ENCODE peak calls at places on chromosomes 11 and 22, in ten cellular contexts. B is esophagus squamous epithelium, P is iPS DF 6.9, Z is DND-41, I is lower lobe of right lung, F is colonic mucosa, X is astrocyte, M is heart right ventricle, H is OCI-LY7, U is GM23248. J is an unnamed sample. For H3K4me1 and H3K9me3, the result is how much of the 10 kb centered on the place peaks cover.

GRCh38 chr11:123239371-123240150 is 44.5 kb upstream of the CLMP start:
- DNase-seq in B (no peak), P (no peak), Z (no peak), I (no peak), F (no peak), X (peak), M (no peak), H (no peak), U (peak), J (no peak)

GRCh38 chr11:20021212-20021611 is 139.1 kb downstream of the DBX1 start:
- DNase-seq in B (no peak), P (no peak), Z (no peak), I (no peak), F (no peak), X (no peak), M (no peak), H (no peak), U (no peak), J (no peak)

GRCh38 chr11:72202571-72202970 is 10.6 kb downstream of the FOLR1 start:
- DNase-seq in B (no peak), P (no peak), Z (no peak), I (no peak), F (no peak), X (no peak), M (no peak), H (no peak), U (no peak), J (no peak)

GRCh38 chr22:38148252-38148651 is 33.4 kb downstream of the PLA2G6 start:
- DNase-seq in B (no peak), P (no peak), Z (no peak), I (no peak), F (no peak), X (peak), M (no peak), H (no peak), U (peak), J (peak)

GRCh38 chr22:48489551-48490512 is 1337.8 kb downstream of the BRD1 start:
- DNase-seq in B (no peak), P (no peak), Z (no peak), I (no peak), F (no peak), X (peak), M (no peak), H (no peak), U (peak), J (no peak)

GRCh38 chr11:110430267-110431211 is 791 bp downstream of the FDX1 start:
- DNase-seq in B (no peak), P (no peak), Z (peak), I (no peak), F (peak), X (peak), M (peak), H (peak), U (peak), J (no peak)

GRCh38 chr22:30602049-30602448 is 4.9 kb upstream of the TCN2 start:
- DNase-seq in B (no peak), P (no peak), Z (no peak), I (no peak), F (peak), X (peak), M (no peak), H (peak), U (peak), J (no peak)

GRCh38 chr11:17793642-17794170 is 59.1 kb downstream of the KCNC1 start:
- DNase-seq in B (no peak), P (no peak), Z (no peak), I (no peak), F (no peak), X (no peak), M (no peak), H (no peak), U (no peak), J (no peak)

GRCh38 chr11:94183886-94184264 is 55.2 kb downstream of the PANX1 start:
- DNase-seq in B (no peak), P (peak), Z (no peak), I (peak), F (peak), X (peak), M (peak), H (peak), U (peak), J (peak)

GRCh38 chr11:47127213-47127612 is 49.5 kb downstream of the ARFGAP2 start:
- DNase-seq in B (no peak), P (no peak), Z (no peak), I (no peak), F (no peak), X (no peak), M (no peak), H (no peak), U (no peak), J (no peak)

GRCh38 chr11:43217856-43218255 is 93.9 kb upstream of the API5 start:
- DNase-seq in B (no peak), P (no peak), Z (no peak), I (no peak), F (no peak), X (no peak), M (no peak), H (no peak), U (no peak), J (no peak)

GRCh38 chr22:27454807-27455450 is 346.6 kb downstream of the MN1 start:
- DNase-seq in B (no peak), P (no peak), Z (no peak), I (no peak), F (no peak), X (no peak), M (no peak), H (no peak), U (no peak), J (no peak)

GRCh38 chr22:20636075-20636812 is 128.8 kb downstream of the MED15 start:
- DNase-seq in B (no peak), P (no peak), Z (no peak), I (no peak), F (no peak), X (no peak), M (no peak), H (no peak), U (no peak), J (no peak)

GRCh38 chr11:118342503-118343161 is at the start of gene CD3D:
- DNase-seq in B (no peak), P (no peak), Z (peak), I (no peak), F (no peak), X (no peak), M (no peak), H (no peak), U (no peak), J (no peak)

GRCh38 chr22:49119551-49119952 is 708.1 kb downstream of the BRD1 start:
- DNase-seq in B (no peak), P (no peak), Z (no peak), I (no peak), F (no peak), X (no peak), M (peak), H (no peak), U (no peak), J (peak)

GRCh38 chr11:19245351-19245750 is 4.6 kb upstream of the E2F8 start:
- DNase-seq in B (no peak), P (no peak), Z (no peak), I (no peak), F (no peak), X (no peak), M (no peak), H (no peak), U (no peak), J (no peak)

GRCh38 chr11:77557553-77557952 is 32.2 kb upstream of the AQP11 start:
- DNase-seq in B (no peak), P (peak), Z (no peak), I (no peak), F (peak), X (peak), M (no peak), H (no peak), U (peak), J (no peak)

GRCh38 chr22:48869788-48870187 is 957.9 kb downstream of the BRD1 start:
- DNase-seq in B (no peak), P (no peak), Z (no peak), I (no peak), F (no peak), X (no peak), M (no peak), H (no peak), U (no peak), J (no peak)

GRCh38 chr11:86091566-86091965 is 22.7 kb upstream of the PICALM start:
- DNase-seq in B (no peak), P (no peak), Z (no peak), I (no peak), F (no peak), X (peak), M (no peak), H (no peak), U (peak), J (no peak)

GRCh38 chr11:83033972-83034672 is 37.6 kb downstream of the RAB30 start:
- DNase-seq in B (no peak), P (no peak), Z (no peak), I (no peak), F (peak), X (peak), M (peak), H (no peak), U (peak), J (peak)

GRCh38 chr11:125170406-125171031 is 6.0 kb downstream of the PKNOX2 start:
- DNase-seq in B (no peak), P (no peak), Z (no peak), I (no peak), F (no peak), X (peak), M (peak), H (no peak), U (peak), J (peak)

GRCh38 chr11:35632301-35632700 is 14.0 kb downstream of the FJX1 start:
- DNase-seq in B (no peak), P (no peak), Z (no peak), I (no peak), F (no peak), X (peak), M (no peak), H (no peak), U (peak), J (no peak)

GRCh38 chr11:77542296-77542695 is 47.5 kb upstream of the AQP11 start:
- DNase-seq in B (no peak), P (no peak), Z (no peak), I (no peak), F (no peak), X (peak), M (no peak), H (no peak), U (peak), J (no peak)

GRCh38 chr11:100681064-100681502 is 6.0 kb upstream of the ARHGAP42 start:
- DNase-seq in B (no peak), P (no peak), Z (peak), I (peak), F (peak), X (peak), M (peak), H (peak), U (no peak), J (peak)

GRCh38 chr11:1820463-1821325 is 14.1 kb upstream of the SYT8 start:
- DNase-seq in B (no peak), P (no peak), Z (no peak), I (no peak), F (no peak), X (peak), M (no peak), H (no peak), U (peak), J (no peak)

GRCh38 chr11:14261094-14261493 is 97.9 kb downstream of the RRAS2 start:
- DNase-seq in B (no peak), P (no peak), Z (no peak), I (no peak), F (no peak), X (no peak), M (no peak), H (no peak), U (no peak), J (no peak)

GRCh38 chr22:29109853-29110252 is 37.0 kb downstream of the KREMEN1 start:
- DNase-seq in B (no peak), P (no peak), Z (no peak), I (no peak), F (no peak), X (no peak), M (no peak), H (no peak), U (no peak), J (no peak)

GRCh38 chr11:125075242-125075625 is 12.1 kb downstream of the SLC37A2 start:
- DNase-seq in B (no peak), P (no peak), Z (no peak), I (no peak), F (no peak), X (no peak), M (no peak), H (no peak), U (no peak), J (no peak)

GRCh38 chr11:127825185-127825584 is 762.2 kb downstream of the ETS1 start:
- DNase-seq in B (no peak), P (no peak), Z (no peak), I (no peak), F (no peak), X (no peak), M (no peak), H (no peak), U (no peak), J (no peak)

GRCh38 chr11:116644948-116645305 is 127.9 kb downstream of the BUD13 start:
- DNase-seq in B (no peak), P (peak), Z (no peak), I (no peak), F (peak), X (no peak), M (no peak), H (no peak), U (no peak), J (no peak)

GRCh38 chr11:78860720-78861422 is 286.2 kb upstream of the NARS2 start:
- DNase-seq in B (no peak), P (no peak), Z (peak), I (no peak), F (no peak), X (no peak), M (peak), H (no peak), U (peak), J (no peak)

GRCh38 chr11:18312012-18312411 is 9.9 kb downstream of the HPS5 start:
- DNase-seq in B (no peak), P (no peak), Z (no peak), I (no peak), F (no peak), X (peak), M (no peak), H (no peak), U (peak), J (no peak)

GRCh38 chr11:131186629-131187075 is 183.8 kb upstream of the NTM start:
- DNase-seq in B (no peak), P (no peak), Z (no peak), I (no peak), F (no peak), X (no peak), M (no peak), H (no peak), U (peak), J (no peak)

GRCh38 chr11:59918987-59919589 is 19.1 kb upstream of the OOSP1 start:
- DNase-seq in B (no peak), P (peak), Z (peak), I (no peak), F (peak), X (peak), M (no peak), H (peak), U (peak), J (no peak)

GRCh38 chr22:28967163-28967562 is 83.8 kb downstream of the ZNRF3 start:
- DNase-seq in B (no peak), P (no peak), Z (no peak), I (no peak), F (no peak), X (no peak), M (no peak), H (no peak), U (no peak), J (no peak)

GRCh38 chr22:44577391-44578114 is 79.5 kb upstream of the RTL6 start:
- DNase-seq in B (no peak), P (no peak), Z (no peak), I (peak), F (no peak), X (no peak), M (no peak), H (no peak), U (no peak), J (no peak)

GRCh38 chr11:537622-538430 is 499 bp downstream of the LRRC56 start:
- DNase-seq in B (no peak), P (no peak), Z (no peak), I (no peak), F (no peak), X (no peak), M (no peak), H (no peak), U (no peak), J (no peak)
- H3K4me3 ChIP-seq in B (peak), P (peak), Z (no peak), I (peak), F (peak), X (peak), M (peak), H (peak), U (peak), J (no peak)

GRCh38 chr11:45879803-45880685 is 5.4 kb upstream of the MAPK8IP1 start:
- DNase-seq in B (no peak), P (no peak), Z (no peak), I (no peak), F (no peak), X (peak), M (no peak), H (no peak), U (peak), J (no peak)
- H3K4me1 ChIP-seq in B (under half), P (under half), Z (under half), I (under half), F (under half), X (under half), M (under half), H (under half), U (under half), J (under half)

DNA sequence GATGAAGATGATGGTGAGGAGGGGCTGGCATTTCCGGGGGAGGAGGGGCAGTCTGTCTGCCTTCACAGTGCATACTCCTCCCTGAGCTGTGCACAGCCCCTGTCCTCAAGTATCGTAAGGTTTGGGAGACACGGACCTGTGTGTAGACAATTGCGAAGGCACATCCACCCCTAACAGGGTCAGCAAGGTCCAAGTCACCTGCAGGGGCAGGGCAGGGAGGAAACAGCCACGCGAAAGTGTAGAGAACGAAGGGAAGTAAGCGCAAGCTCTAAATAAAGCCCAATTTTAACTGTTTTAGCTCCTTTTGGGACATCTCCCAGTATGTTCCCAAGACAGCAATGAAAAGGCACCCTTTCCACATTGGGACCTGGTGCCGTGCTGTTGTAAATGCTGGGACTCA is 448.2 kb downstream of the TBC1D22A start:
- DNase-seq in B (no peak), P (no peak), Z (no peak), I (no peak), F (peak), X (no peak), M (no peak), H (no peak), U (no peak), J (no peak)
- H3K9me3 ChIP-seq in B (under half), P (under half), Z (under half), I (under half), F (under half), X (under half), M (under half), H (under half), U (under half), J (under half)

GRCh38 chr11:64887757-64888405 is 9.5 kb upstream of the EHD1 start:
- DNase-seq in B (no peak), P (peak), Z (peak), I (peak), F (peak), X (no peak), M (peak), H (peak), U (peak), J (peak)

GRCh38 chr11:64888406-64888757 is 10.0 kb upstream of the EHD1 start:
- DNase-seq in B (no peak), P (no peak), Z (no peak), I (no peak), F (no peak), X (no peak), M (no peak), H (no peak), U (no peak), J (peak)

GRCh38 chr11:64885367-64886286 is 7.2 kb upstream of the EHD1 start:
- DNase-seq in B (no peak), P (no peak), Z (no peak), I (no peak), F (peak), X (peak), M (no peak), H (no peak), U (peak), J (no peak)

GRCh38 chr11:64888761-64889511 is 10.5 kb upstream of the EHD1 start:
- DNase-seq in B (no peak), P (no peak), Z (no peak), I (no peak), F (peak), X (no peak), M (no peak), H (no peak), U (no peak), J (no peak)

DNA sequence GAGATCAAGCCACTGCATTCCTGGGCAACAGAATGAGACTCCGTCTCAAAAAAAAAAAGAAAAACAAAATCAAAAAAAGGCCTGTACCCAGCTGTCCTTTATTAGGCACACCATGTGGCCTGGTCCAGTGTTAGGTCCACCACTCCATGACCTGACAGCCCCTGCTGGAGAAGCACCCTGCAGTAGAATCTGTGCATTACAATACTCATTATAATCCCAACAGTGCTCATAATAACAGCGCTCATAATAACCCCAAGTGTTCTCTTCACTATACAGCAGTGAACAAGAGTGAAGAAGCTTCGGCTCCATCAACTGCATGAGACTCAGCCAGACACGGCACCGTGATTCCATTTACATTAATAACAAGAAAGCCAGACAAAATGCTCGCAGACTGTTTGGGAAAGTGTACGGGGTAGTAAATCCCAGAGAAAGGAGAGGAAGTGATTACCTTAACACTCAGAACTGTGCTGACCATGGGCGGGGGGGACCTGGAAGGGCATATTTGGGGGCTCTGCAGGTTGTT is 8.9 kb upstream of the EHD1 start:
- DNase-seq in B (no peak), P (no peak), Z (no peak), I (no peak), F (no peak), X (no peak), M (no peak), H (peak), U (no peak), J (no peak)
- H3K4me3 ChIP-seq in B (no peak), P (no peak), Z (no peak), I (no peak), F (no peak), X (no peak), M (no peak), H (peak), U (no peak), J (no peak)